ENCODE peak calls at places on chromosomes 4 and X, in seven cellular contexts. Q, W, S, N, Z, G and C are unnamed samples.

GRCh38 chrX:130118396-130118795 is 8.1 kb upstream of the ELF4 start:
- DNase-seq in Q (no peak), Z (no peak), N (no peak), W (no peak), G (no peak), S (no peak), C (peak)

GRCh38 chrX:118345045-118345400 is 883 bp upstream of the WDR44 start:
- DNase-seq in S (no peak), Z (no peak), N (no peak), G (no peak), Q (no peak), W (no peak), C (no peak)

GRCh38 chrX:122850326-122850725 is 333.8 kb upstream of the GRIA3 start:
- DNase-seq in Z (no peak), N (no peak), S (no peak), Q (no peak), G (no peak), W (no peak), C (no peak)

GRCh38 chrX:91434351-91435168 is at the start of gene PABPC5:
- DNase-seq in S (no peak), N (no peak), G (peak), Z (peak), Q (no peak), W (no peak), C (peak)

GRCh38 chrX:47586043-47586787 is 4.0 kb downstream of the TIMP1 start:
- DNase-seq in G (no peak), N (no peak), Q (no peak), Z (no peak), S (no peak), W (no peak), C (no peak)

GRCh38 chrX:153865685-153866084 is 20.3 kb downstream of the L1CAM start:
- DNase-seq in S (no peak), Q (no peak), N (no peak), Z (no peak), G (no peak), W (no peak), C (no peak)

GRCh38 chr4:913280-913618 is 18.9 kb downstream of the GAK start:
- DNase-seq in W (no peak), S (no peak), G (no peak), Z (no peak), N (no peak), Q (no peak), C (no peak)

GRCh38 chr4:86032476-86033022 is 327.3 kb downstream of the MAPK10 start:
- DNase-seq in S (no peak), W (no peak), N (no peak), G (peak), Z (no peak), Q (no peak), C (no peak)

GRCh38 chr4:182188622-182189021 is 54.6 kb upstream of the TENM3 start:
- DNase-seq in G (no peak), W (no peak), Z (no peak), S (no peak), N (no peak), Q (no peak), C (no peak)

GRCh38 chrX:45557390-45557789 is 356.7 kb upstream of the DIPK2B start:
- DNase-seq in Z (no peak), W (no peak), N (no peak), Q (no peak), G (no peak), S (no peak), C (peak)

GRCh38 chr4:104615496-104615895 is 120.8 kb upstream of the CXXC4 start:
- DNase-seq in W (no peak), N (no peak), Q (no peak), Z (no peak), S (no peak), G (no peak), C (no peak)

GRCh38 chrX:109635151-109635550 is 10.2 kb upstream of the KCNE5 start:
- DNase-seq in G (peak), Q (no peak), S (no peak), W (peak), Z (no peak), N (no peak), C (peak)

GRCh38 chr4:84342161-84342560 is 156.9 kb downstream of the NKX6-1 start:
- DNase-seq in W (no peak), Z (no peak), G (no peak), N (no peak), S (no peak), Q (no peak), C (no peak)

GRCh38 chr4:116878280-116878679 is 207.1 kb downstream of the TRAM1L1 start:
- DNase-seq in G (peak), Q (no peak), Z (no peak), N (no peak), W (no peak), S (no peak), C (no peak)

GRCh38 chr4:33649015-33649414 is 2595.3 kb downstream of the ARAP2 start:
- DNase-seq in Q (peak), N (no peak), Z (no peak), G (no peak), W (no peak), S (no peak), C (no peak)

GRCh38 chr4:120034913-120035312 is 31.7 kb downstream of the MAD2L1 start:
- DNase-seq in G (no peak), N (no peak), Q (no peak), W (no peak), S (no peak), Z (no peak), C (no peak)

GRCh38 chr4:121794505-121795192 is 6.5 kb upstream of the EXOSC9 start:
- DNase-seq in G (no peak), S (peak), Z (no peak), N (no peak), Q (no peak), W (peak), C (no peak)

GRCh38 chrX:24014388-24015018 is 12.5 kb downstream of the KLHL15 start:
- DNase-seq in N (peak), G (no peak), Z (no peak), S (no peak), Q (no peak), W (no peak), C (no peak)

GRCh38 chrX:45584717-45585116 is 384.0 kb upstream of the DIPK2B start:
- DNase-seq in Z (no peak), G (no peak), S (peak), Q (no peak), N (no peak), W (no peak), C (no peak)

DNA sequence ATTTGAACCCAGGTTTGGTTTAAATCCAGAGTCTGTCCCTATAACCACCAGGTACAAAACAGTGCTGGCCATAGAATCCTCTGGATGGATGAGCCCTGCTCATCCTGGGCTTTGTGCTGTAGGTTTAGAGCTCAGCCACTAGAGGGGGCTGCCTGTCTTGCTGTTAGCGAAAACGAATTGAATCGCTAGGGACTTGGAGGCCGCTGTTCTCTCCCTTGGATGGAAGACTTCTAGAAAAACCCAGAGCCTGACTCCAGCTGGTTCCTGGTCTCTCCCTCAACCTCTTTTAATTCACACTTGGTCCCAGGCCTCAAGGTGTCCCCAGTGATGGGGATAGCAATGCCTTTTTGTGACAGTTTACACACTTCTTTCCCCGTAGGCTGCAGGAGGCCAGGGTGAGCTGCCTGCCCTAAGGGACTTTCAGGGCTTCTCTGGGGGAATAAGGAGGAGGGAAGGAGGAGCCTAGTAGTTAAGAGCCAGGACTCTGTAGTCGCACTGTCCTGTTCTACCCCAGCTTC is 8.7 kb downstream of the RIPPLY1 start:
- DNase-seq in Z (peak), Q (peak), G (peak), S (peak), W (peak), N (no peak), C (peak)
- H3K9ac ChIP-seq in Z (no peak), Q (peak), G (no peak), S (peak), W (no peak), N (no peak), C (no peak)

GRCh38 chrX:71301195-71301924 is at the start of gene ITGB1BP2:
- DNase-seq in G (no peak), W (peak), N (no peak), S (peak), Q (no peak), Z (no peak), C (peak)
- TF ChIP-seq POLR2AphosphoS5 in G (no peak), W (peak), N (no peak), S (no peak), Q (no peak), Z (peak), C (no peak)

DNA sequence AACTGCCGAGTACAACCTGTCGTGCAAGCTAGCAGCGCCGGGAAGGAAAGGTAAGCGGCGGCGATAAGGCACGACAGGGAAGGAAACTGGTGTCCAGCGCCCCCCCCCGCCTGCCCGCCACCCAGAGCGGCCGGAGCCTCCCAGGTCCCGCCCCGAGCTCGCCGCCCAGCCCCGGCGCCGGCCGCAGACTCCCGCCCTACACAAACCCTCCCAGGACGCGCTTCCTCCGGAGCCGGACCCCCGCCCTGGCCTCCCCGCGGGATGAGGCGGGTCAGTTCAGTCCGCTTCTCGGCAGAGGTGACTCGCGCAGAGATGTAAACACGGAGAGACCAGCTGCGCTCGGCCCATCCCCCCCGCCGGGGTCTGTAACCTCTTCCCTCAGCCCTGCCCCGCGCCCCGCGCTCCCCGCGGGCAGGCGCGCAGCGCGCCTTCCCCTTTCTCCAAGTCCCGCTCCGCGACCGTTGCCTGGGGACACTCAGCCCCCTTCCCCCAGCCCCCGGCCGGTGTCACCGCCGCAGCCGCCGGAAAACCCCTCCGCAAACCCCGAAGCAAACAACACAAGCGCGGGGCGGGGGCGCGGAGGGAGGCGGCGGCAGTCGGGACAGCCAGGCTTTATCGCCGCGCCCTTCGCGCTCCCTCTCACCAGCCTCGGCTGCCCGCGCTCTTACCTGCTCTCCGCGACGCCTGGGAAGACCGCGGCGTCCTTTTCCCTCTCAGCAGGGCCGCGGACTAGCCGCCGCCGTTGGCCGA is 544 bp downstream of the ELF2 start:
- DNase-seq in Z (no peak), W (peak), S (peak), G (peak), N (no peak), Q (peak), C (peak)
- TF ChIP-seq MAX in Z (peak), W (peak), S (peak), G (peak), N (no peak), Q (peak), C (no peak)

GRCh38 chrX:51742586-51742985 is 656 bp upstream of the GSPT2 start:
- DNase-seq in W (no peak), N (no peak), Z (no peak), G (peak), S (no peak), Q (no peak), C (no peak)
- H3K9ac ChIP-seq in W (no peak), N (no peak), Z (no peak), G (no peak), S (no peak), Q (no peak), C (no peak)

GRCh38 chr4:95549246-95550138 is 719 bp upstream of the UNC5C start:
- DNase-seq in G (peak), S (no peak), W (no peak), Q (no peak), N (peak), Z (no peak), C (peak)
- TF ChIP-seq POLR2AphosphoS5 in G (no peak), S (no peak), W (no peak), Q (no peak), N (peak), Z (no peak), C (no peak)